ENCODE peak calls at places on chromosome 12, in five cellular contexts. Z is tibial artery, L is IMR-90, V is OCI-LY7, G is endothelial cell of umbilical vein. B is an unnamed sample.

GRCh38 chr12:108666326-108666995 is 32.8 kb upstream of the SELPLG start:
- DNase-seq in L (peak), Z (peak), V (no peak), G (no peak), B (no peak)

GRCh38 chr12:124386059-124386458 is 91.2 kb downstream of the RFLNA start:
- DNase-seq in L (no peak), G (no peak), Z (no peak), V (no peak), B (no peak)

GRCh38 chr12:32080435-32080834 is 26.2 kb upstream of the BICD1 start:
- DNase-seq in Z (no peak), G (no peak), V (no peak), L (no peak), B (no peak)

GRCh38 chr12:127355061-127355820 is 911.7 kb upstream of the TMEM132C start:
- DNase-seq in L (no peak), V (no peak), Z (no peak), G (no peak), B (no peak)

GRCh38 chr12:80443974-80444666 is at the start of gene PTPRQ:
- DNase-seq in G (no peak), V (no peak), L (peak), Z (no peak), B (no peak)

GRCh38 chr12:3214508-3215365 is 137.6 kb downstream of the TSPAN9 start:
- DNase-seq in G (no peak), L (no peak), Z (no peak), V (peak), B (no peak)

GRCh38 chr12:109345428-109345827 is 2.3 kb upstream of the MYO1H start:
- DNase-seq in L (no peak), G (no peak), Z (no peak), V (no peak), B (no peak)

GRCh38 chr12:76299536-76300296 is 48.5 kb downstream of the BBS10 start:
- DNase-seq in G (no peak), L (no peak), Z (no peak), V (no peak), B (no peak)

GRCh38 chr12:71686658-71687025 is 760 bp downstream of the TMEM19 start:
- DNase-seq in V (peak), L (peak), Z (no peak), G (no peak), B (no peak)

GRCh38 chr12:11862794-11863193 is 207.9 kb upstream of the BCL2L14 start:
- DNase-seq in L (peak), V (no peak), Z (no peak), G (peak), B (no peak)

GRCh38 chr12:32161040-32161439 is 54.4 kb downstream of the BICD1 start:
- DNase-seq in Z (no peak), G (no peak), L (no peak), V (no peak), B (no peak)

GRCh38 chr12:120496353-120497340 is 734 bp downstream of the DYNLL1 start:
- DNase-seq in G (peak), V (peak), Z (peak), L (peak), B (peak)

GRCh38 chr12:64171715-64172114 is 50.4 kb downstream of the KICS2 start:
- DNase-seq in L (peak), Z (no peak), G (peak), V (no peak), B (no peak)

GRCh38 chr12:51911307-51911706 is 4.0 kb downstream of the ACVRL1 start:
- DNase-seq in V (no peak), L (no peak), G (peak), Z (no peak), B (no peak)

GRCh38 chr12:77402726-77403125 is 337.4 kb upstream of the E2F7 start:
- DNase-seq in V (no peak), L (peak), Z (no peak), G (peak), B (no peak)

GRCh38 chr12:121060149-121061001 is 21.3 kb upstream of the OASL start:
- DNase-seq in V (peak), L (peak), G (peak), Z (no peak), B (no peak)

GRCh38 chr12:123142948-123143752 is 7.7 kb downstream of the PITPNM2 start:
- DNase-seq in V (no peak), G (no peak), L (no peak), Z (no peak), B (no peak)

GRCh38 chr12:32761716-32762115 is 6.0 kb upstream of the YARS2 start:
- DNase-seq in G (no peak), L (no peak), Z (no peak), V (peak), B (no peak)

GRCh38 chr12:70581199-70581598 is 56.0 kb downstream of the PTPRB start:
- DNase-seq in L (no peak), Z (no peak), V (no peak), G (no peak), B (no peak)

GRCh38 chr12:112309797-112310196 is 72.4 kb downstream of the HECTD4 start:
- DNase-seq in V (no peak), Z (no peak), G (no peak), L (peak), B (no peak)

GRCh38 chr12:32450768-32451167 is 51.4 kb downstream of the FGD4 start:
- DNase-seq in Z (peak), G (peak), V (no peak), L (no peak), B (no peak)

GRCh38 chr12:65748332-65748731 is 76.0 kb upstream of the HMGA2 start:
- DNase-seq in Z (no peak), V (no peak), G (no peak), L (no peak), B (no peak)

GRCh38 chr12:1630081-1630826 is 1.2 kb downstream of the WNT5B start:
- DNase-seq in V (peak), Z (peak), G (no peak), L (no peak), B (no peak)

GRCh38 chr12:118102070-118102469 is 1.7 kb downstream of the VSIG10 start:
- DNase-seq in V (no peak), G (no peak), Z (no peak), L (peak), B (peak)

GRCh38 chr12:40752011-40752410 is 59.8 kb downstream of the CNTN1 start:
- DNase-seq in G (no peak), V (no peak), Z (no peak), L (no peak), B (no peak)

GRCh38 chr12:53198470-53199110 is 8.5 kb downstream of the ITGB7 start:
- DNase-seq in V (no peak), Z (no peak), L (no peak), G (no peak), B (no peak)

GRCh38 chr12:49367381-49368239 is at the start of gene SPATS2:
- DNase-seq in G (peak), V (no peak), Z (peak), L (no peak), B (no peak)

GRCh38 chr12:41018010-41018409 is 170.1 kb upstream of the PDZRN4 start:
- DNase-seq in V (no peak), L (no peak), Z (no peak), G (no peak), B (no peak)

DNA sequence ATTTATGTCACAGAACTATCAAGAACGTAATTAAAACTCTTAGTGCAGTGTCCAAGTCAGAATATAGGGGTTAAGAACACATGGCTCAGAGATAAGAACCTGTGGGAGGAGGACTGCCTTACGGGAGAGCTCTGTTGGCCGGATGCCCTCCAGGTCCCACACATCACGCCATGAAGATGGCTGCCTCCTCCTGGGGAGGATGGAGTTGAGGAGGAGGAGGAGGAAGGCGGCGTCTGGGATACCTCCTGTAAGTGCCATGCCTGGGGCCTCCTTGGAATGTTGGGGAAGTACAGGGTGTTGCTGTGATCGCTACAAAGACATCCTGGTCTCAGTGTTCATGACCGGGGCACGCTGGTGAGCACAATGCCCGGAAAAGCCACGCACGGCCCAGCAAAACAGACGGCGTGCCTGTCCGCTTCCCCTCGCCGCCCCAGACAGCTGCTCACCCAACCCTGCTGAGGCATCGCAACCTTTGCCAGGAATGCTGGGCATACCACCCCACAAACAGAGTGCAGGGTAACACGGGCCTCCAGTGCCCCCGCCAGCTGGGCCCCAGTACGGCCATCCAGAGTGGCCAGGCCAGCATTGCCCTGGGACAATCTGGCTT is 28.7 kb upstream of the CD9 start:
- DNase-seq in L (no peak), G (peak), Z (peak), V (no peak), B (no peak)
- H3K27ac ChIP-seq in L (no peak), G (peak), Z (no peak), V (no peak), B (no peak)

DNA sequence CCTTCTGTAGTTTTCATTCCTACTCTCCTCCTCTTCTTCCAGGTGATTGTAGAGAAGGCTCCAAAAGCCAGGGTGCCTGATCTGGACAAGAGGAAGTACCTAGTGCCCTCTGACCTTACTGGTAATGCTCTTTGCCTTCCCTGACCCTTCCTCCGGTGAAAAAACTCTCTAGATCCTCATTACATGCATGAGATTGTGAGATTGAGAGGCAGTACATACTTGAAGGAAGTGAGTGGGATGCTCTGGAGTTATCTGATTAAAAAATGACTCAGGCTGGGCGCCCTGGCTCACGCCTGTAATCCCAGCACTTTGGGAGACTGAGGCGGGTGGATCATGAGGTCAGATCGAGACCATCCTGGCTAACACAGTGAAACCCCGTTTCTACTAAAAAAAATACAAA is 5.3 kb downstream of the GABARAPL1 start:
- DNase-seq in V (no peak), Z (no peak), G (no peak), L (no peak), B (no peak)
- H3K27ac ChIP-seq in V (no peak), Z (peak), G (no peak), L (no peak), B (no peak)

GRCh38 chr12:42590324-42590934 is 883 bp upstream of the PRICKLE1 start:
- DNase-seq in V (peak), Z (peak), L (no peak), G (peak), B (no peak)
- H3K27ac ChIP-seq in V (no peak), Z (peak), L (peak), G (peak), B (no peak)

GRCh38 chr12:68335462-68335861 is 3.3 kb upstream of the MDM1 start:
- DNase-seq in L (no peak), G (no peak), Z (no peak), V (no peak), B (no peak)
- H3K27ac ChIP-seq in L (no peak), G (no peak), Z (no peak), V (no peak), B (no peak)

DNA sequence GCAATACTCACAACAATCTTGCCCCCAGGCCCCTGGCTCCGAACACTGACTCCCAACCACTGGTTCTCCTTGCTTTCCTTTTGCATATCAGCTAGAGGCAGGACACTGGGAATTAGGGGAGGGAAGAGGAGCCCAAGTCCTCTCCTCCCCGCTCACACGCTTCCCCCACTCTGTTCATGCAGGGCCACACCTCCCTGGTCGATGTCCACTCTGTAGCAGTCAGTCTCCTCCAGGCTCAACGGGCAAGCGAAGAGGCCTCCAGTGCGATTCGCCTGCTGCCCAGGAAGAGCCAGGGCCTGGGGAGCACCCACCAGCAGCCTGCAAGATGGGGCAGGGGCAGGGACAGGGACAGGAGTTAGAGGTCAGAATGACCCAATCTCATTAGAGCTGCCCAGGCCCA is 4.8 kb downstream of the ITGA7 start:
- DNase-seq in G (no peak), Z (no peak), V (no peak), L (no peak), B (no peak)
- H3K27ac ChIP-seq in G (no peak), Z (peak), V (no peak), L (no peak), B (no peak)

DNA sequence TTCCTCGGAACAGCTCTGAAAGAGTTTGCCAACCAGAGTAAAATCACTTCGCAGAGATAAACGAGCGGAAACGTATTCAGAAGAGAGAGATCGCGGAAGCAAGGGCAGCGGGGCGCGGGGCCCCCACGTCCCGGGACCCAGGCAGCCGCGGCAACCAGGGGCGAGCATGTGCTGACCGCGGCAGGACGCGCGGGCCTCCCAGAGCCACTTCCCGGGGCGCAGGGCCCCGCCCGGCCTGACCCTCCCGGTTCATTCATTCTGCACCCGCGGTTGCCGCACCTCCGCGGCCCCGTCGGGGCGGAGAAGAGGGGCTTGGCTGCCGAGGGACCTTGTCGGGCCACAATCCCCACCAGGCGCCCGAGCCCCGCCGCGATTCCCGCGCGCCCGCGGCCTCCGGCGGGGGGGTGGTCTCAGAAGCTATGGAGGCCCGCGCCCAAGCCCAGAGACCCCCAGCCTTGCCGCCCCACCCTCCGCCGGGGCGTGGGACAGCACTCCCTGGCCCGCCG is 583 bp downstream of the UBE2N start:
- DNase-seq in G (peak), V (peak), Z (no peak), L (peak), B (peak)
- H3K27ac ChIP-seq in G (peak), V (peak), Z (peak), L (peak), B (peak)

DNA sequence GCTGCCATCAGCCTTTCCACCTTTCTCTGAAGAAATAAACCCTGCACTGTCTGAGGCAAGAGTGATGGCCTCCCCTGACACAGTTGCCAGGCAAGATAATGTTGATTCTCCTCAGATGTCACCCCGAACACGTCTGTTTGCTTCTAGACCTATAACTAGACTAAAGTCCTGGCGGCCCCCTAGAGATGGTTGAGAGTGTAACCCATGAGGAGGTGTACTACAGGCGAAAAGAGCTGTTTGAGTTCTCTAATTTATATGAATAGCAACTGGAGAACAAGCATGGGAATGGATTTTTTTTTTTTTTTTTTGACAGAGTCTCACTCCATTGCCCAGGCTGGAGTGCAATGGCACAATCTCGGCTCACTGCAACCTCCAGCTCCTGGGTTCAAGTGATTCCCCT is 33.0 kb upstream of the ATF7IP start:
- DNase-seq in L (no peak), G (no peak), Z (no peak), V (no peak), B (no peak)
- H3K27ac ChIP-seq in L (no peak), G (no peak), Z (no peak), V (no peak), B (no peak)

GRCh38 chr12:26937443-26937862 is 328 bp downstream of the INTS13 start:
- DNase-seq in L (no peak), V (no peak), G (no peak), Z (no peak), B (no peak)
- H3K27ac ChIP-seq in L (peak), V (peak), G (peak), Z (peak), B (peak)

GRCh38 chr12:9799961-9800360 is 27.3 kb upstream of the KLRF1 start:
- DNase-seq in Z (no peak), L (peak), V (no peak), G (no peak), B (no peak)
- H3K27ac ChIP-seq in Z (no peak), L (no peak), V (no peak), G (no peak), B (no peak)

B was measured in substantia nigra.